ENCODE peak calls at places on chromosomes 5 and 9, in nine cellular contexts. B is WTC11, S is foreskin fibroblast, J is endothelial cell, L is HuH-7, E is psoas muscle, D is NCI-H1930, U is GM23248, H is GM13977. F is an unnamed sample.

GRCh38 chr5:87887247-87887646 is 381.4 kb downstream of the TMEM161B start:
- DNase-seq in B (no peak), S (no peak), J (no peak), L (no peak), E (no peak), D (no peak), U (no peak), H (no peak), F (no peak)

GRCh38 chr5:14628346-14628745 is 36.2 kb upstream of the OTULIN start:
- DNase-seq in B (peak; percentile 65), S (peak; percentile 78), J (peak; percentile 67), L (no peak), E (peak; percentile 19), D (no peak), U (peak; percentile 65), H (peak; percentile 36), F (peak; percentile 73)

GRCh38 chr9:127812936-127813675 is 10.4 kb downstream of the FPGS start:
- DNase-seq in B (no peak), S (no peak), J (no peak), L (no peak), E (no peak), D (no peak), U (no peak), H (no peak), F (no peak)

GRCh38 chr5:36492998-36493655 is 113.3 kb upstream of the SLC1A3 start:
- DNase-seq in B (no peak), S (peak; percentile 47), J (no peak), L (no peak), E (no peak), D (no peak), U (peak; percentile 46), H (no peak), F (peak; percentile 67)

GRCh38 chr9:120446681-120447080 is 133.3 kb downstream of the CDK5RAP2 start:
- DNase-seq in B (no peak), S (peak; percentile 16), J (no peak), L (no peak), E (no peak), D (no peak), U (no peak), H (no peak), F (no peak)

GRCh38 chr5:181259974-181260719 is 796 bp downstream of the TRIM52 start:
- DNase-seq in B (no peak), S (peak; percentile 46), J (no peak), L (no peak), E (no peak), D (no peak), U (peak; percentile 57), H (no peak), F (peak; percentile 55)

GRCh38 chr5:80191991-80192398 is 63.9 kb downstream of the SERINC5 start:
- DNase-seq in B (peak; percentile 38), S (peak; percentile 5), J (no peak), L (no peak), E (peak; percentile 35), D (no peak), U (peak; percentile 22), H (no peak), F (no peak)

GRCh38 chr5:3251784-3252183 is 343.8 kb upstream of the IRX1 start:
- DNase-seq in B (peak; percentile 41), S (no peak), J (no peak), L (no peak), E (no peak), D (no peak), U (no peak), H (no peak), F (peak; percentile 38)

GRCh38 chr9:133342570-133342969 is 5.4 kb downstream of the MED22 start:
- DNase-seq in B (peak; percentile 49), S (no peak), J (peak; percentile 51), L (no peak), E (no peak), D (no peak), U (no peak), H (no peak), F (no peak)

GRCh38 chr5:140303987-140304386 is 1.1 kb upstream of the PFDN1 start:
- DNase-seq in B (no peak), S (no peak), J (no peak), L (no peak), E (no peak), D (no peak), U (no peak), H (no peak), F (no peak)

GRCh38 chr9:17906204-17906840 is 327.5 kb downstream of the SH3GL2 start:
- DNase-seq in B (peak; percentile 63), S (no peak), J (peak; percentile 30), L (no peak), E (peak; percentile 11), D (no peak), U (peak; percentile 4), H (peak; percentile 7), F (peak; percentile 74)

GRCh38 chr9:27432308-27432707 is 91.8 kb upstream of the IFNK start:
- DNase-seq in B (no peak), S (no peak), J (no peak), L (no peak), E (no peak), D (no peak), U (no peak), H (no peak), F (no peak)

F was measured in islet precursor cell.